ENCODE peak calls at places on chromosomes 2 and 18, in six cellular contexts. J is A549, F is Peyer's patch, A is IMR-90, X is GM12865, K is spleen. G is an unnamed sample.

GRCh38 chr18:67733094-67733493 is 216.6 kb upstream of the DSEL start:
- DNase-seq in J (no peak), F (no peak), A (peak; percentile 79), X (no peak), K (no peak), G (no peak)

GRCh38 chr2:16553222-16553621 is 112.4 kb downstream of the CYRIA start:
- DNase-seq in J (peak; percentile 10), F (no peak), A (peak; percentile 33), X (peak; percentile 43), K (no peak), G (peak; percentile 24)

GRCh38 chr2:112092286-112093041 is 37.4 kb downstream of the TMEM87B start:
- DNase-seq in J (no peak), F (no peak), A (peak; percentile 83), X (no peak), K (no peak), G (no peak)

GRCh38 chr2:54772110-54772509 is 48.6 kb downstream of the EML6 start:
- DNase-seq in J (no peak), F (no peak), A (peak; percentile 23), X (no peak), K (no peak), G (no peak)

GRCh38 chr2:118722976-118723375 is 124.5 kb downstream of the EN1 start:
- DNase-seq in J (no peak), F (no peak), A (no peak), X (no peak), K (no peak), G (no peak)

GRCh38 chr2:54556659-54557121 is 100.6 kb downstream of the SPTBN1 start:
- DNase-seq in J (no peak), F (no peak), A (peak; percentile 83), X (no peak), K (no peak), G (no peak)

GRCh38 chr2:176182671-176183070 is 5.8 kb upstream of the HOXD1 start:
- DNase-seq in J (no peak), F (no peak), A (no peak), X (no peak), K (no peak), G (no peak)

GRCh38 chr2:55478610-55479301 is 40.8 kb upstream of the CFAP36 start:
- DNase-seq in J (no peak), F (no peak), A (no peak), X (peak; percentile 17), K (no peak), G (no peak)

GRCh38 chr2:167992258-167992657 is 255.1 kb downstream of the STK39 start:
- DNase-seq in J (no peak), F (no peak), A (no peak), X (no peak), K (no peak), G (no peak)

GRCh38 chr2:168896783-168897182 is 4.3 kb upstream of the G6PC2 start:
- DNase-seq in J (no peak), F (no peak), A (no peak), X (no peak), K (no peak), G (no peak)

GRCh38 chr2:167708998-167709397 is 538.4 kb downstream of the STK39 start:
- DNase-seq in J (no peak), F (no peak), A (no peak), X (no peak), K (no peak), G (no peak)

GRCh38 chr2:162155093-162155492 is 3.0 kb upstream of the GCG start:
- DNase-seq in J (no peak), F (no peak), A (no peak), X (no peak), K (no peak), G (no peak)

GRCh38 chr2:79887747-79888374 is 375.0 kb downstream of the CTNNA2 start:
- DNase-seq in J (peak; percentile 8), F (no peak), A (peak; percentile 71), X (peak; percentile 59), K (no peak), G (no peak)

GRCh38 chr2:12051831-12052230 is 305.4 kb downstream of the LPIN1 start:
- DNase-seq in J (no peak), F (no peak), A (peak; percentile 87), X (no peak), K (no peak), G (no peak)

GRCh38 chr2:203763425-203764272 is 57.2 kb downstream of the CD28 start:
- DNase-seq in J (no peak), F (no peak), A (no peak), X (peak; percentile 68), K (no peak), G (no peak)

GRCh38 chr2:1591978-1592907 is 152.1 kb downstream of the PXDN start:
- DNase-seq in J (peak; percentile 36), F (no peak), A (peak; percentile 77), X (no peak), K (peak; percentile 76), G (no peak)

GRCh38 chr2:135951071-135951583 is 34.3 kb downstream of the DARS1 start:
- DNase-seq in J (no peak), F (no peak), A (no peak), X (no peak), K (no peak), G (no peak)

GRCh38 chr2:74525717-74526648 is at the start of gene DQX1:
- DNase-seq in J (no peak), F (no peak), A (peak; percentile 41), X (peak; percentile 75), K (peak; percentile 55), G (no peak)

GRCh38 chr18:4270016-4270415 is 185.1 kb downstream of the DLGAP1 start:
- DNase-seq in J (no peak), F (no peak), A (no peak), X (peak; percentile 76), K (no peak), G (no peak)

GRCh38 chr18:4260107-4260506 is 195.0 kb downstream of the DLGAP1 start:
- DNase-seq in J (no peak), F (no peak), A (no peak), X (peak; percentile 86), K (no peak), G (no peak)

GRCh38 chr18:4267641-4268040 is 187.5 kb downstream of the DLGAP1 start:
- DNase-seq in J (no peak), F (no peak), A (no peak), X (peak; percentile 74), K (no peak), G (no peak)

DNA sequence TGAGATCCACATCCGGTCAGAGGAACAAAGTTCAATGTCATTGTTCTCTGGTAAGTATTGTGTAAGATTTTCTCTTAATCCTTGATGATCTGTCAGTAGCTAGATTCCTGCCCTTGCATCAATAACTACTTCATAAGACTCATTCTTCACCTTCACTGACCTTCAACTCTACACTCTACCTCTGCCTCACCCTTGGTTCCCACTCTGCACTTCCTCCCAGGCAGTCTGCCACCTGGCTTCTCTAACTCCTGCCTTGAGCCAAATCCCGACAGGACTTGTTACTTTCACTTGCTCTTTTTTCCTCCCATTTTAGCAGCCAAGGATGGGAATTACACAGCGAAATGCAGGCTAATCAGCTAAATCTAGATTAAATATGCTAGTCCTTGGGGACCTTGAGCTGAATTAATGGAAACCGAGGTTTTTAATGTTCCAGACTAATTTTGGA is 190.7 kb downstream of the DLGAP1 start:
- DNase-seq in J (no peak), F (no peak), A (no peak), X (peak; percentile 57), K (no peak), G (no peak)
- TF ChIP-seq CTCF in J (no peak), F (no peak), A (no peak), X (no peak), K (no peak), G (no peak)

GRCh38 chr18:65435529-65435928 is 315.3 kb upstream of the CDH7 start:
- DNase-seq in J (no peak), F (no peak), A (no peak), X (no peak), K (no peak), G (no peak)

GRCh38 chr18:65436430-65436829 is 314.4 kb upstream of the CDH7 start:
- DNase-seq in J (no peak), F (no peak), A (no peak), X (no peak), K (no peak), G (no peak)

GRCh38 chr18:65439184-65439583 is 311.6 kb upstream of the CDH7 start:
- DNase-seq in J (no peak), F (no peak), A (no peak), X (no peak), K (no peak), G (no peak)
- TF ChIP-seq CTCF in J (no peak), F (no peak), A (no peak), X (no peak), K (no peak), G (no peak)

DNA sequence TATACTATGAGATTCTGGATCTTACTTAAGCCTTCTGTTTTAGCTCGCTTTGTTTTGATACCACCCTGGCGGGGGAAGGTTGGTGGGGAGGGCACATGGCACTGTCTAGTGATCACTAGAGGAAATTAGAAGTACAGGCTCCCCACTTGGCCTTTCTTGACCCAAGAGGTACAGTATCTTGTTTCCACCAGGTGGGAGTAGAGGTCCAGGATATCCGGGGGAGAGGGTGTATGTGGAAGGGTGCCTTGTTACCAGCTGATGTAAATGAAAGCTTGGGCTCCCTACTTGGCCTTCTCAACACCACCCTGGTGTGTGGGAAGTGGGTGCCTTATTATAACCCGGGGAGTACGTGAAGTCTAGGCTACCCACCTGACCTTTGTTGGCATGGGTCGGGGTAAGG is 7.5 kb downstream of the GALNT1 start:
- DNase-seq in J (no peak), F (no peak), A (no peak), X (peak; percentile 71), K (no peak), G (no peak)
- TF ChIP-seq CTCF in J (no peak), F (peak; percentile 25), A (no peak), X (peak; percentile 24), K (no peak), G (no peak)

DNA sequence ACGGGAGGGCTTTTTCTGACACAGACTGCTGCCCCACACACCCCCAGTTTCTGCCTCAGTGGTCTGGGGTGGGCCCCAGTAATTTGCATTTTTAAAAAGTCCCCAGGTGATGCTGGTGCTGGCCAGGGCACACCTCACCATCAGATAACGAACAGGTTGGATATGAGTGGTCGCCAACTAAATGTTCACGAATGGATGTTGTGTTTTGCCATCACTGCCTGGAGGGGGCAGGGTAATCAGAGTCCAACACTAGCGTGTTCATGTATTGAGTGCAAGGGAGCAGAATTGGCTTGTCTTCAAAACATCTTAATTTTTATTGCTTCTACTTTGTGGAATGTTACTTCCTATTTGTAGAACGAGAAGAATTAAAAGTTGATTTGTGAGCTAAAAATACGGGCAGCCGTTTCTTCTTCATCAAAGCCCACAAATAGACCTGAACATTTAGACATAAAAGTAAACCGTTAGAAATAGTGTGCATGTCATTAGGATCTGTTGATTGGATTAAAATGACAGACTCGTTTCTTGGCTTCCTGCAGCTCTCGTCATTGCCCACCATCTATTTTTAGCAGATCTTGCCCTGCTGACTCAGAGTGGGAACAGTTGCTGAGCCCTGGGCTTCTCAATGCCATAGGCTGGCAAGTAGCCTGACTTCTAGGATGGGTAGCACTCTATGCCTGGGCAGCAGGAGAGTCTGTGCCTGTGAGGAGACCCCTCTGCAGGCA is 45.2 kb downstream of the NCK2 start:
- DNase-seq in J (no peak), F (no peak), A (peak; percentile 74), X (peak; percentile 87), K (no peak), G (no peak)
- TF ChIP-seq CTCF in J (no peak), F (peak; percentile 8), A (peak; percentile 1), X (peak; percentile 30), K (no peak), G (no peak)

GRCh38 chr18:54950221-54950620 is 9.0 kb downstream of the CCDC68 start:
- DNase-seq in J (no peak), F (no peak), A (no peak), X (no peak), K (no peak), G (no peak)
- TF ChIP-seq CTCF in J (peak; percentile 19), F (peak; percentile 57), A (no peak), X (peak; percentile 15), K (no peak), G (no peak)

G was measured in omental fat pad.